ENCODE peak calls at places on chromosomes 7 and 10, in four cellular contexts. X is psoas muscle, Q is lower leg skin, R is mucosa of descending colon. Y is an unnamed sample.

GRCh38 chr7:125358551-125359167 is 429.0 kb upstream of the POT1 start:
- DNase-seq in X (no peak), Q (no peak), R (no peak), Y (no peak)

GRCh38 chr10:18303851-18304800 is 163.9 kb downstream of the CACNB2 start:
- DNase-seq in X (no peak), Q (no peak), R (no peak), Y (no peak)

GRCh38 chr7:74355091-74355490 is 65.9 kb downstream of the CLIP2 start:
- DNase-seq in X (peak; percentile 48), Q (no peak), R (no peak), Y (peak; percentile 87)

GRCh38 chr7:128254470-128254869 is 13.4 kb downstream of the LEP start:
- DNase-seq in X (no peak), Q (no peak), R (no peak), Y (no peak)

GRCh38 chr7:2701832-2702593 is 14.0 kb downstream of the AMZ1 start:
- DNase-seq in X (peak; percentile 74), Q (peak; percentile 64), R (no peak), Y (no peak)

GRCh38 chr10:113071446-113071845 is 121.4 kb downstream of the TCF7L2 start:
- DNase-seq in X (peak; percentile 23), Q (no peak), R (peak; percentile 68), Y (no peak)

GRCh38 chr7:116222501-116222900 is 12.2 kb downstream of the TES start:
- DNase-seq in X (no peak), Q (no peak), R (no peak), Y (no peak)

GRCh38 chr10:18545626-18546025 is 105.8 kb downstream of the NSUN6 start:
- DNase-seq in X (no peak), Q (no peak), R (no peak), Y (peak; percentile 17)

GRCh38 chr10:52959810-52960209 is 187.2 kb upstream of the MBL2 start:
- DNase-seq in X (no peak), Q (no peak), R (no peak), Y (no peak)

GRCh38 chr7:54858008-54858692 is 99.1 kb upstream of the SEC61G start:
- DNase-seq in X (no peak), Q (no peak), R (no peak), Y (no peak)

GRCh38 chr10:110058215-110058614 is 50.4 kb downstream of the ADD3 start:
- DNase-seq in X (no peak), Q (no peak), R (no peak), Y (no peak)
- H3K4me3 ChIP-seq in X (no peak overlapping the region), Q (no peak overlapping the region), R (no peak overlapping the region), Y (no peak overlapping the region)

DNA sequence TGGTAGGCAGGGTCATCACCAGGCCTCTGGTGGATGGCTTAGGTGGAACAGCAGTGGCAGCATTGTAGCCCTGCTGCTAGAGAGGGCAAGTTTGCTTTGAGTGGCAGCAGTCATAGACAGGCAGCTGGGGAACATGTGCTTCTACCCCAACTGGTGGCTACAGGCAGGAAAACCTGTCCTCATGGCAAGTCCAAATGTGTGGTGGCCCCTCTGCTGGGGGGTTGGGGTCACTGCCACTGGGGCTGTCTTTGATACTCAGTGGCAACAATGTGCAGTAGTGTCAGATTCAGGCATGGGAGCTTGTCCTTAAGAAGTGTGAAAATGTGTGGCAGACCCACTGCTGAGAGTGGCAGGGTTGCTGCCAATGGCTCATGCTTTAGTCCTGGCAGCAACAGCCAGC is 186.2 kb upstream of the NPSR1 start:
- DNase-seq in X (no peak), Q (no peak), R (no peak), Y (no peak)
- TF ChIP-seq CTCF in X (no peak), Q (no peak), R (no peak), Y (no peak)

DNA sequence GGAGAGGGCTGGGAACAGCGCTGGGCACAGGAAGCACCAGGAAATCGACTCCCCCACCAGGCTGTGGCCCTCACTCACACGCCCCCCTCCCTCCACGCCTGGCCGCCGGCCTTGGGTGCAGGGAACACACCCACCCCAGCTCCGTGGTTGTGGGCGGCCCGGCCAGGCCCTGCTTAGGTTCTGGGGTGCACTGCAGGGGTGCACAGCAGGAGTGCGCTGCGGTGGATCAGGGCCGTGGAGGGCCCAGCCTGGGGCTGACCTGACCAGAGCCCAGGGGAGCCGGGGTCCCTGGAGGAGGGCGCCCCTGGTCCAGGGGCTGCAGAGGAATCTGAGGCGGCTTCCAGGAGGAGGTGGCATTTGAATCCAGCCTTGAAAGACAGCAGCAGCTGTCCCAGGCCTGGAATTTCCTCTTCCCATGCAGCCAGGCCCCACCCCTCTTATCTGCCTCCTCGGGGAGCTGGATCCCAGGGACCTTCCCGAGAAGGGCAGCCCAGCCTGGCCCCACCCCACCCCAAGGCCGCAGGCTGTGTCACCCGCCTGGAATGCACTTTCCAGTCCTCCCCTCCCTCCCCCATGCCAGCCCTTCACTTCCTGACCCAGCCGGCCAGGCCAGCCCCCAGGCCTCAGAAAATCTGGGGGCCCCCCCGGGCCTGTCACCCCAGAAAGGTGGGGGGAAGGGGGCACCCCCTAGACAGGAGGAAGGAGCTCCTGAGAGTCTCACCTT is 18.4 kb upstream of the PDGFA start:
- DNase-seq in X (peak; percentile 63), Q (no peak), R (peak; percentile 95), Y (peak; percentile 75)
- H3K4me3 ChIP-seq in X (no peak overlapping the region), Q (no peak overlapping the region), R (no peak overlapping the region), Y (no peak overlapping the region)

GRCh38 chr7:157056957-157057902 is 46.8 kb upstream of the MNX1 start:
- DNase-seq in X (no peak), Q (no peak), R (no peak), Y (no peak)

GRCh38 chr7:157058701-157059100 is 48.2 kb upstream of the MNX1 start:
- DNase-seq in X (no peak), Q (no peak), R (no peak), Y (no peak)

GRCh38 chr7:157059534-157059933 is 49.1 kb upstream of the MNX1 start:
- DNase-seq in X (no peak), Q (no peak), R (no peak), Y (no peak)

GRCh38 chr7:157056246-157056645 is 45.8 kb upstream of the MNX1 start:
- DNase-seq in X (no peak), Q (no peak), R (no peak), Y (no peak)

DNA sequence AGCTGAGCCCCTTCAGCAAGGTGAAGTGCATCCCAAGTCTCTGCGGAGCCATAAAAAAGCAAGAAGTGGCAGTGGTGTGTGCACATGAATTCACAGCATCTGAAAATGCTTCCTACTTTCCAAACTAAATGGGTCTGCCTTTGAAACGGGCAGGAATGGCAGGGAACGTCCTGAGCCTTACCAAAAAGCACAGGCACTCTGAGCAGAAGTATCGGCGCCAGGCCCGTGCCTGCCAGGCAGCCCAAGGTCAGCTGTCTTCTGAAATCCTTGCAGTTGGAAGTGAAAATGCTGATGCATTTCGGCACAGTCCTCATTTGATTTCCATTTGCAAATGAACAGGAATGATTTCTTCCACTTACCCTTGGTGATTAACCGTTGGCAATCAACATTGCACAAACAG is 47.6 kb upstream of the MNX1 start:
- DNase-seq in X (no peak), Q (no peak), R (no peak), Y (no peak)
- TF ChIP-seq CTCF in X (no peak), Q (no peak), R (no peak), Y (no peak)

DNA sequence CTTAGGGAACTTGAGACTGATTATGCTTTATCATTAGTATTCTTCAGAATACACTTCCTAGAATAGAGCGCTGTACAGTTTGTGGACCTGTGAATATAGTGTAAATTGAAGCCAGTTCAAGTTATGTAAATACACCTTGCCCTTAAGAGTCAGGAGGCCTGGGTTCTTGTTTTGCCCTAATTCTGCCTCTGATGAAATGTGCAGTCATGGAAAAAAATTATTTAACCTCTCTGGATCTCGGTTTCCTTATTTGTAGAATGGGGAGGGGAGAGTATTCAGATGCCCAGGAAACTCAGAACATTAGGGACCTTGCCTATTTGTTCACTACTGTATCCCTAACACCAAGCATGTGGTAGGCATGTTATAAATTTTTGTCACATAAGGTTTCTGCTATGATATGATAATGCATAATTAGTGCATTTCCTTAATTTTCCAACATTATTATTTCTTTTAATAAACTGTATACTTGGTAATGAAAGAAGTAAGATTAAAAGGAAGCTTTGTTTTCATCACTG is 1.3 kb downstream of the EXOC6 start:
- DNase-seq in X (no peak), Q (no peak), R (no peak), Y (no peak)
- H3K4me3 ChIP-seq in X (peak overlapping the region; percentile 84), Q (no peak overlapping the region), R (no peak overlapping the region), Y (peak overlapping the region; percentile 65)

DNA sequence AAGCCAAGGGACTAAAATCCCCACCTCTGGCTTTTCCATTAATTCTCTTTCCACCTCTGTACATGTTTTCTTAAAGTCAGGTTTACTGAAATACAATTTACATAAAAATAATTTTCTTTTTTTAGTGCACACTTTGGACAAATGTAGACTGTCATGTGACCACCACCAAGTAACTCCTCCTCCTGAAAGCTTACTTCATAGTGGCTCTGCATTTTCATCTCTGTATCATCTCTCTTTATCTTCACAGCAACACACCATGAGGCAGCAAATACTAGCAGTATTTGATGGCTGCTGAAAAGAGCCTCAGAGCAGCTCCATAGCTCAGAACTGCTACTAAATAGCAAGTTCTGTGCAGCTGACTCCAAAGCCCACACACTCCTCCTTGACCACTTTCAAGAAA is 17.3 kb downstream of the WDFY4 start:
- DNase-seq in X (no peak), Q (no peak), R (no peak), Y (no peak)
- TF ChIP-seq CTCF in X (no peak), Q (no peak), R (no peak), Y (no peak)

GRCh38 chr10:127736222-127736914 is 617 bp upstream of the FOXI2 start:
- DNase-seq in X (no peak), Q (no peak), R (no peak), Y (no peak)

GRCh38 chr10:127735723-127736221 is 1.2 kb upstream of the FOXI2 start:
- DNase-seq in X (no peak), Q (no peak), R (no peak), Y (no peak)

GRCh38 chr10:127738512-127739424 is 1.8 kb downstream of the FOXI2 start:
- DNase-seq in X (no peak), Q (no peak), R (no peak), Y (no peak)

GRCh38 chr10:127737563-127738511 is 852 bp downstream of the FOXI2 start:
- DNase-seq in X (no peak), Q (no peak), R (no peak), Y (no peak)

DNA sequence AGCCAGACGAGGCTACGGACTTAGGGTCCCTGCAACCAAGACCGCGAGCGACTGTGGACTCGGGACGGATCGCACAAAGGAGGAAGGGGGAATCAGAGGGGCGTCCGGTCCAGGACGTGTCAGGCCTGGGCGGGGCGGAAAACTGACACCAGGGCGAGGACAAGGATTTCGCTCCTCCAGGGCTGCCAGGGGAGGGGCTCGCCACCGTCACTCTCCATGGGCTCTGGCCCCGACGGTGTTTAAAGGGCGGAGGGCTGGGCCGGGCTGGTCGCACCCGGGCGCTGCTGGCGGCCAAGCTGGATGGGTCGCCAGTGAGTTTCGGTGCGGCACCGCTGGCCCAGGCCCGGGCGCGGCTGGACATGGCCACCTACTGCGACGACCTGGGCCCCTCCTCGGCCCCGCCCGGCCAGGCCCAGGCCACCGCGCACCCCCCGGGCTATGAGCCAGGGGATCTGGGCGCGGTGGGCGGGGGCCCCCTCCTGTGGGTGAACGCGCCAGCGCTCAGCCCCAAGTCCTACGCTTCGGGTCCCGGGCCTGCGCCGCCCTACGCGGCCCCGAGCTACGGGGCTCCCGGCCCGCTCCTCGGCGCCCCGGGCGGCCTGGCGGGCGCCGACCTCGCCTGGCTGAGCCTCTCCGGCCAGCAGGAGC is at the start of gene FOXI2:
- DNase-seq in X (no peak), Q (no peak), R (no peak), Y (no peak)
- H3K4me3 ChIP-seq in X (no peak within 1 kb of the TSS), Q (peak within 1 kb of the TSS; percentile 14), R (no peak within 1 kb of the TSS), Y (no peak within 1 kb of the TSS)

DNA sequence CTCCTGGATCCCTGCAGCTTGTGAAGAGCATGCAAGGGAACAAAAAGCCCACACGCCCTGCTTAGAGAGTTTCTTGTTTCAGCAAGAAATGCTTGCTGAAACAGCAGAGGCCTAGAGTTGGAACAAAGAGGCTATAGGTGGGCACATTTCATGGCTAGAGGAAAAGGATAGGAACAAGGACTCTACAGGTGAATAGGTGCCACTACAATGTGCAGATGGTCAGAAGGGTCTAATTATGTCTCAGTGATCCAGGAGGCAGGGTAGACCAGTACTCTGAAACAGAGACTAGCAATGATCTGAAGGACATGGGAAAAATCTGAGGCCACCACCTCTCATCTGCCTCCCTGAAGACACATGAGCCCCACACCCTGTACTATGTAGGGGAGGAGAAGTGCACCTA is 609.0 kb downstream of the REEP3 start:
- DNase-seq in X (no peak), Q (no peak), R (no peak), Y (no peak)
- TF ChIP-seq CTCF in X (no peak), Q (no peak), R (no peak), Y (no peak)